ENCODE peak calls at places on chromosomes 13 and 19, in seven cellular contexts. C is NCI-H345, Q is SK-MEL-5, U is mammary epithelial cell, V is brain microvascular endothelial cell, N is stomach, W is cardiac septum. B is an unnamed sample.

GRCh38 chr19:37551123-37551993 is 43.2 kb downstream of the ZNF571 start:
- DNase-seq in C (no peak), Q (peak; percentile 75), U (peak; percentile 67), V (peak; percentile 61), N (no peak), W (peak; percentile 86), B (no peak)

GRCh38 chr19:56132316-56132822 is 8.7 kb upstream of the ZNF444 start:
- DNase-seq in C (no peak), Q (no peak), U (no peak), V (no peak), N (no peak), W (no peak), B (peak; percentile 83)

GRCh38 chr13:37959284-37959683 is 89.7 kb upstream of the TRPC4 start:
- DNase-seq in C (no peak), Q (no peak), U (no peak), V (no peak), N (no peak), W (no peak), B (no peak)

GRCh38 chr19:1132625-1133383 is 29.0 kb downstream of the GPX4 start:
- DNase-seq in C (no peak), Q (no peak), U (no peak), V (no peak), N (no peak), W (no peak), B (no peak)

GRCh38 chr13:94261163-94261562 is 218.3 kb downstream of the DCT start:
- DNase-seq in C (no peak), Q (no peak), U (no peak), V (no peak), N (no peak), W (no peak), B (no peak)

GRCh38 chr13:46057251-46058015 is 4.9 kb upstream of the ZC3H13 start:
- DNase-seq in C (no peak), Q (peak; percentile 100), U (peak; percentile 70), V (peak; percentile 27), N (no peak), W (no peak), B (no peak)

GRCh38 chr13:48749699-48750473 is 96.2 kb downstream of the CYSLTR2 start:
- DNase-seq in C (no peak), Q (peak; percentile 99), U (peak; percentile 99), V (peak; percentile 100), N (peak; percentile 62), W (peak; percentile 86), B (no peak)

GRCh38 chr19:15114153-15114540 is 6.9 kb downstream of the SYDE1 start:
- DNase-seq in C (no peak), Q (no peak), U (no peak), V (peak; percentile 58), N (no peak), W (no peak), B (no peak)

GRCh38 chr19:29323972-29324680 is 111.2 kb upstream of the UQCRFS1 start:
- DNase-seq in C (no peak), Q (no peak), U (no peak), V (no peak), N (no peak), W (no peak), B (no peak)

GRCh38 chr13:48532473-48533206 is at the start of gene RCBTB2:
- DNase-seq in C (peak; percentile 85), Q (peak; percentile 97), U (peak; percentile 95), V (peak; percentile 94), N (peak; percentile 99), W (peak; percentile 100), B (peak; percentile 82)

GRCh38 chr13:51728972-51729371 is 75.0 kb downstream of the DHRS12 start:
- DNase-seq in C (no peak), Q (no peak), U (peak; percentile 46), V (peak; percentile 75), N (no peak), W (no peak), B (no peak)

GRCh38 chr13:44259045-44260042 is 114.3 kb upstream of the SERP2 start:
- DNase-seq in C (no peak), Q (no peak), U (peak; percentile 19), V (peak; percentile 89), N (peak; percentile 41), W (no peak), B (no peak)

GRCh38 chr19:14494910-14495677 is 833 bp downstream of the GIPC1 start:
- DNase-seq in C (no peak), Q (no peak), U (peak; percentile 62), V (no peak), N (no peak), W (no peak), B (no peak)

GRCh38 chr13:109782066-109782822 is 4.1 kb downstream of the IRS2 start:
- DNase-seq in C (no peak), Q (peak; percentile 34), U (no peak), V (no peak), N (no peak), W (no peak), B (no peak)

GRCh38 chr19:46787331-46788100 is 878 bp downstream of the SLC1A5 start:
- DNase-seq in C (no peak), Q (peak; percentile 50), U (peak; percentile 59), V (peak; percentile 24), N (peak; percentile 55), W (peak; percentile 80), B (peak; percentile 36)

GRCh38 chr13:27919934-27920676 is at the start of gene PDX1:
- DNase-seq in C (no peak), Q (no peak), U (peak; percentile 46), V (no peak), N (peak; percentile 70), W (no peak), B (peak; percentile 7)

GRCh38 chr13:114128624-114129522 is 3.5 kb downstream of the RASA3 start:
- DNase-seq in C (no peak), Q (no peak), U (no peak), V (peak; percentile 93), N (peak; percentile 67), W (peak; percentile 93), B (peak; percentile 85)

GRCh38 chr13:28313579-28313978 is 175.2 kb downstream of the PAN3 start:
- DNase-seq in C (no peak), Q (peak; percentile 29), U (no peak), V (peak; percentile 47), N (no peak), W (no peak), B (no peak)

GRCh38 chr19:49851456-49852259 is 699 bp downstream of the PTOV1 start:
- DNase-seq in C (peak; percentile 49), Q (no peak), U (no peak), V (no peak), N (no peak), W (no peak), B (no peak)

GRCh38 chr19:23460656-23461055 is 65.4 kb upstream of the ZNF91 start:
- DNase-seq in C (no peak), Q (no peak), U (peak; percentile 90), V (no peak), N (no peak), W (no peak), B (no peak)

GRCh38 chr13:109858319-109858718 is 71.9 kb upstream of the IRS2 start:
- DNase-seq in C (no peak), Q (no peak), U (peak; percentile 77), V (no peak), N (peak; percentile 38), W (no peak), B (no peak)

B was measured in DMS79.